ENCODE peak calls at places on chromosomes 4 and X, in four cellular contexts. One of them, this sample, is unnamed.

GRCh38 chr4:183436417-183436816 is 8.0 kb upstream of the CDKN2AIP start:
- DNase-seq in transverse colon: no peak
- DNase-seq in thoracic aorta: no peak
- DNase-seq in NT2/D1: no peak
- DNase-seq in this sample: no peak

GRCh38 chr4:141540643-141541042 is 95.7 kb upstream of the IL15 start:
- DNase-seq in transverse colon: no peak
- DNase-seq in thoracic aorta: no peak
- DNase-seq in NT2/D1: no peak
- DNase-seq in this sample: no peak

GRCh38 chrX:125507119-125507518 is 187.4 kb downstream of the TEX13C start:
- DNase-seq in transverse colon: no peak
- DNase-seq in thoracic aorta: no peak
- DNase-seq in NT2/D1: no peak
- DNase-seq in this sample: no peak

GRCh38 chr4:140937866-140938265 is 181.7 kb upstream of the TBC1D9 start:
- DNase-seq in transverse colon: no peak
- DNase-seq in thoracic aorta: no peak
- DNase-seq in NT2/D1: no peak
- DNase-seq in this sample: no peak

GRCh38 chr4:142402925-142403324 is 443.2 kb downstream of the INPP4B start:
- DNase-seq in transverse colon: no peak
- DNase-seq in thoracic aorta: no peak
- DNase-seq in NT2/D1: no peak
- DNase-seq in this sample: no peak

GRCh38 chrX:150594584-150594983 is 26.2 kb downstream of the MTM1 start:
- DNase-seq in transverse colon: no peak
- DNase-seq in thoracic aorta: no peak
- DNase-seq in NT2/D1: no peak
- DNase-seq in this sample: no peak

GRCh38 chr4:56271121-56271520 is 116.2 kb downstream of the AASDH start:
- DNase-seq in transverse colon: no peak
- DNase-seq in thoracic aorta: no peak
- DNase-seq in NT2/D1: no peak
- DNase-seq in this sample: no peak

GRCh38 chrX:140505421-140506337 is 810 bp upstream of the SOX3 start:
- DNase-seq in transverse colon: no peak
- DNase-seq in thoracic aorta: no peak
- DNase-seq in NT2/D1: no peak
- DNase-seq in this sample: no peak

GRCh38 chrX:139932077-139932900 is 564 bp downstream of the ATP11C start:
- DNase-seq in transverse colon: peak
- DNase-seq in thoracic aorta: no peak
- DNase-seq in NT2/D1: no peak
- DNase-seq in this sample: peak

GRCh38 chr4:126318376-126318775 is 1003.6 kb downstream of the FAT4 start:
- DNase-seq in transverse colon: no peak
- DNase-seq in thoracic aorta: no peak
- DNase-seq in NT2/D1: no peak
- DNase-seq in this sample: no peak

GRCh38 chrX:75522565-75523411 is at the start of gene ZDHHC15:
- DNase-seq in transverse colon: peak
- DNase-seq in thoracic aorta: peak
- DNase-seq in NT2/D1: peak
- DNase-seq in this sample: peak

GRCh38 chr4:128812360-128812958 is 3.0 kb downstream of the JADE1 start:
- DNase-seq in transverse colon: no peak
- DNase-seq in thoracic aorta: peak
- DNase-seq in NT2/D1: peak
- DNase-seq in this sample: peak

GRCh38 chrX:74419861-74420193 is 1.5 kb upstream of the SLC16A2 start:
- DNase-seq in transverse colon: no peak
- DNase-seq in thoracic aorta: no peak
- DNase-seq in NT2/D1: no peak
- DNase-seq in this sample: no peak

GRCh38 chrX:37825225-37825842 is 22.0 kb downstream of the DYNLT3 start:
- DNase-seq in transverse colon: peak
- DNase-seq in thoracic aorta: no peak
- DNase-seq in NT2/D1: peak
- DNase-seq in this sample: no peak

GRCh38 chr4:185108669-185109068 is 34.4 kb upstream of the SLC25A4 start:
- DNase-seq in transverse colon: no peak
- DNase-seq in thoracic aorta: no peak
- DNase-seq in NT2/D1: no peak
- DNase-seq in this sample: no peak

GRCh38 chr4:147583876-147584275 is 33.3 kb upstream of the TMEM184C start:
- DNase-seq in transverse colon: no peak
- DNase-seq in thoracic aorta: no peak
- DNase-seq in NT2/D1: no peak
- DNase-seq in this sample: no peak

GRCh38 chrX:153551135-153551534 is 33.7 kb downstream of the ATP2B3 start:
- DNase-seq in transverse colon: no peak
- DNase-seq in thoracic aorta: no peak
- DNase-seq in NT2/D1: no peak
- DNase-seq in this sample: no peak

GRCh38 chr4:54941994-54942552 is 183.3 kb downstream of the KDR start:
- DNase-seq in transverse colon: no peak
- DNase-seq in thoracic aorta: no peak
- DNase-seq in NT2/D1: no peak
- DNase-seq in this sample: peak

GRCh38 chr4:36349904-36350554 is 68.6 kb downstream of the DTHD1 start:
- DNase-seq in transverse colon: no peak
- DNase-seq in thoracic aorta: no peak
- DNase-seq in NT2/D1: no peak
- DNase-seq in this sample: no peak

GRCh38 chrX:147476008-147476407 is 435.7 kb upstream of the FMR1 start:
- DNase-seq in transverse colon: peak
- DNase-seq in thoracic aorta: no peak
- DNase-seq in NT2/D1: peak
- DNase-seq in this sample: no peak

GRCh38 chrX:91435465-91435864 is 826 bp downstream of the PABPC5 start:
- DNase-seq in transverse colon: no peak
- DNase-seq in thoracic aorta: no peak
- DNase-seq in NT2/D1: no peak
- DNase-seq in this sample: no peak

GRCh38 chr4:31290836-31291235 is 570.7 kb downstream of the PCDH7 start:
- DNase-seq in transverse colon: no peak
- DNase-seq in thoracic aorta: no peak
- DNase-seq in NT2/D1: peak
- DNase-seq in this sample: no peak

GRCh38 chr4:165597581-165598480 is 219.0 kb downstream of the CPE start:
- DNase-seq in transverse colon: no peak
- DNase-seq in thoracic aorta: no peak
- DNase-seq in NT2/D1: no peak
- DNase-seq in this sample: no peak

GRCh38 chr4:109113511-109113910 is 188.9 kb downstream of the COL25A1 start:
- DNase-seq in transverse colon: no peak
- DNase-seq in thoracic aorta: no peak
- DNase-seq in NT2/D1: no peak
- DNase-seq in this sample: no peak

GRCh38 chr4:92198711-92199110 is 105.1 kb upstream of the GRID2 start:
- DNase-seq in transverse colon: no peak
- DNase-seq in thoracic aorta: no peak
- DNase-seq in NT2/D1: no peak
- DNase-seq in this sample: no peak

GRCh38 chrX:6163761-6164160 is 64.9 kb downstream of the NLGN4X start:
- DNase-seq in transverse colon: no peak
- DNase-seq in thoracic aorta: no peak
- DNase-seq in NT2/D1: no peak
- DNase-seq in this sample: no peak

GRCh38 chr4:76434901-76435688 is at the start of gene SHROOM3:
- DNase-seq in transverse colon: no peak
- DNase-seq in thoracic aorta: no peak
- DNase-seq in NT2/D1: no peak
- DNase-seq in this sample: no peak

GRCh38 chr4:83110222-83110945 is 4.1 kb downstream of the PLAC8 start:
- DNase-seq in transverse colon: peak
- DNase-seq in thoracic aorta: peak
- DNase-seq in NT2/D1: peak
- DNase-seq in this sample: peak

GRCh38 chrX:40169193-40170086 is 71.7 kb upstream of the BCOR start:
- DNase-seq in transverse colon: peak
- DNase-seq in thoracic aorta: no peak
- DNase-seq in NT2/D1: peak
- DNase-seq in this sample: peak

GRCh38 chrX:155406429-155406828 is 24.5 kb downstream of the F8A2 start:
- DNase-seq in transverse colon: no peak
- DNase-seq in thoracic aorta: no peak
- DNase-seq in NT2/D1: no peak
- DNase-seq in this sample: no peak

GRCh38 chr4:83617371-83618021 is 81.6 kb downstream of the GPAT3 start:
- DNase-seq in transverse colon: no peak
- DNase-seq in thoracic aorta: no peak
- DNase-seq in NT2/D1: no peak
- DNase-seq in this sample: no peak